ENCODE peak calls at places on chromosomes 3 and 15, in eight cellular contexts. J is smooth muscle cell of the brain vasculature; C is A549; W is uterus; O is activated CD4-positive, alpha-beta T cell treated with anti-CD3 and anti-CD28 coated beads, Interleukin-2, amount 10 ng/mL, durations not matched to agents 7 days and 5 days; E is nephron progenitor cell; A is stromal cell of bone marrow; N is activated T-cell treated with anti-CD3 and anti-CD28 coated beads, Interleukin-2, amount 50 U/mL, for 72 hours. L is an unnamed sample.

GRCh38 chr3:56547486-56547885 is 9.5 kb upstream of the CCDC66 start:
- DNase-seq in C (peak), J (no peak), W (no peak), O (no peak), E (no peak), N (no peak), A (no peak), L (peak)

GRCh38 chr3:9820543-9820942 is 10.5 kb downstream of the TTLL3 start:
- DNase-seq in J (no peak), E (no peak), C (no peak), A (no peak), N (no peak), O (no peak), W (no peak), L (no peak)

GRCh38 chr15:99306694-99307338 is 55.5 kb downstream of the LRRC28 start:
- DNase-seq in W (no peak), J (no peak), C (no peak), A (no peak), E (no peak), N (no peak), O (no peak), L (no peak)

GRCh38 chr3:182735672-182736071 is 57.6 kb upstream of the ATP11B start:
- DNase-seq in W (no peak), N (no peak), A (peak), J (no peak), C (no peak), O (no peak), E (no peak), L (no peak)

GRCh38 chr3:150061288-150062018 is 90.8 kb upstream of the PFN2 start:
- DNase-seq in A (no peak), C (no peak), N (no peak), E (no peak), W (no peak), J (no peak), O (no peak), L (no peak)

GRCh38 chr3:153291052-153291689 is 129.1 kb downstream of the RAP2B start:
- DNase-seq in E (peak), A (no peak), O (no peak), C (peak), N (no peak), J (no peak), W (no peak), L (peak)

GRCh38 chr3:63309780-63310179 is 31.7 kb downstream of the SYNPR start:
- DNase-seq in C (no peak), A (no peak), E (no peak), O (no peak), J (no peak), W (no peak), N (no peak), L (no peak)

GRCh38 chr3:42602961-42603360 is 2.5 kb downstream of the NKTR start:
- DNase-seq in A (no peak), C (no peak), O (no peak), E (no peak), J (no peak), N (no peak), W (no peak), L (no peak)

GRCh38 chr15:47961401-47962090 is 159.2 kb upstream of the SLC24A5 start:
- DNase-seq in W (no peak), N (peak), C (no peak), A (peak), E (no peak), J (no peak), O (peak), L (no peak)

GRCh38 chr3:31137718-31138465 is 243.4 kb upstream of the GADL1 start:
- DNase-seq in A (no peak), O (no peak), J (no peak), W (no peak), C (no peak), E (no peak), N (no peak), L (no peak)

GRCh38 chr3:119240101-119240581 is 537 bp downstream of the B4GALT4 start:
- DNase-seq in N (no peak), O (peak), J (no peak), A (no peak), E (peak), C (peak), W (peak), L (peak)

GRCh38 chr15:57861039-57861638 is 154.6 kb downstream of the POLR2M start:
- DNase-seq in C (peak), W (peak), E (peak), N (peak), O (peak), J (peak), A (peak), L (peak)

GRCh38 chr3:131072099-131072559 is 45.5 kb downstream of the NEK11 start:
- DNase-seq in E (no peak), J (no peak), N (no peak), A (peak), O (no peak), C (no peak), W (no peak), L (peak)

GRCh38 chr15:70014860-70015490 is 82.7 kb downstream of the TLE3 start:
- DNase-seq in E (peak), O (no peak), C (no peak), A (no peak), W (no peak), N (no peak), J (no peak), L (no peak)

GRCh38 chr15:71392821-71393220 is 277.6 kb downstream of the THSD4 start:
- DNase-seq in C (no peak), E (no peak), A (no peak), N (no peak), J (no peak), O (no peak), W (no peak), L (no peak)

GRCh38 chr3:63228677-63229076 is 49.4 kb upstream of the SYNPR start:
- DNase-seq in A (peak), E (peak), C (peak), O (peak), J (no peak), N (no peak), W (no peak), L (peak)

GRCh38 chr15:82995938-82996337 is 9.9 kb downstream of the RAMAC start:
- DNase-seq in O (no peak), C (no peak), N (no peak), A (no peak), J (no peak), E (no peak), W (no peak), L (no peak)

L was measured in cardiac muscle cell.